ENCODE peak calls at places on chromosomes 13 and 19, in five cellular contexts. W, U, G, T and Z are unnamed samples.

GRCh38 chr19:42191855-42192254 is 25.6 kb downstream of the DEDD2 start:
- DNase-seq in W (peak), U (no peak), G (no peak), T (no peak), Z (no peak)

GRCh38 chr19:36267061-36267845 is 52.3 kb downstream of the ZNF146 start:
- DNase-seq in W (no peak), U (no peak), G (no peak), T (no peak), Z (no peak)

GRCh38 chr19:49425922-49426592 is 869 bp downstream of the GFY start:
- DNase-seq in W (no peak), U (no peak), G (peak), T (no peak), Z (no peak)

GRCh38 chr13:110405597-110406450 is 98.7 kb downstream of the COL4A2 start:
- DNase-seq in W (no peak), U (no peak), G (no peak), T (no peak), Z (no peak)

GRCh38 chr19:1567116-1567847 is 843 bp downstream of the MEX3D start:
- DNase-seq in W (no peak), U (peak), G (no peak), T (no peak), Z (no peak)

GRCh38 chr19:5154129-5154798 is 185.4 kb downstream of the KDM4B start:
- DNase-seq in W (peak), U (no peak), G (peak), T (no peak), Z (no peak)

GRCh38 chr19:55166530-55167268 is at the start of gene DNAAF3:
- DNase-seq in W (peak), U (peak), G (peak), T (peak), Z (peak)

GRCh38 chr19:13842294-13843103 is 34.4 kb upstream of the NANOS3 start:
- DNase-seq in W (peak), U (peak), G (peak), T (peak), Z (peak)

GRCh38 chr13:98981596-98982195 is 3.8 kb upstream of the DOCK9 start:
- DNase-seq in W (no peak), U (no peak), G (no peak), T (no peak), Z (no peak)

GRCh38 chr13:39884166-39884565 is 228.7 kb downstream of the COG6 start:
- DNase-seq in W (no peak), U (no peak), G (no peak), T (no peak), Z (no peak)

GRCh38 chr13:48251616-48252081 is 18.6 kb downstream of the ITM2B start:
- DNase-seq in W (no peak), U (no peak), G (no peak), T (no peak), Z (no peak)

GRCh38 chr19:46624958-46625661 is at the start of gene PTGIR:
- DNase-seq in W (no peak), U (peak), G (no peak), T (peak), Z (no peak)

GRCh38 chr19:5046339-5047039 is 77.6 kb downstream of the KDM4B start:
- DNase-seq in W (no peak), U (no peak), G (no peak), T (no peak), Z (no peak)

GRCh38 chr19:23366437-23366836 is 28.8 kb downstream of the ZNF91 start:
- DNase-seq in W (no peak), U (no peak), G (no peak), T (no peak), Z (no peak)